ENCODE peak calls at places on chromosomes 7 and 10, in six cellular contexts. J, Q, I, K, U and G are unnamed samples.

GRCh38 chr7:100679927-100680588 is 6.5 kb downstream of the GNB2 start:
- DNase-seq in J (peak), Q (peak), I (no peak), K (no peak), U (peak), G (peak)

GRCh38 chr7:130290745-130291144 is 2.2 kb upstream of the CPA4 start:
- DNase-seq in J (peak), Q (no peak), I (peak), K (peak), U (peak), G (no peak)

GRCh38 chr7:143892527-143893300 is 9.3 kb downstream of the TCAF1 start:
- DNase-seq in J (peak), Q (peak), I (peak), K (peak), U (peak), G (peak)

GRCh38 chr7:127632276-127632910 is 14.5 kb upstream of the PAX4 start:
- DNase-seq in J (peak), Q (no peak), I (peak), K (no peak), U (no peak), G (no peak)

GRCh38 chr7:91289633-91290260 is 25.5 kb downstream of the FZD1 start:
- DNase-seq in J (no peak), Q (no peak), I (no peak), K (no peak), U (no peak), G (peak)

GRCh38 chr10:31618541-31619291 is 299.7 kb downstream of the ZEB1 start:
- DNase-seq in J (peak), Q (no peak), I (peak), K (no peak), U (no peak), G (no peak)

GRCh38 chr7:150404172-150404784 is 25.1 kb downstream of the ZNF775 start:
- DNase-seq in J (no peak), Q (no peak), I (no peak), K (no peak), U (no peak), G (peak)

GRCh38 chr7:99126921-99127553 is 16.9 kb downstream of the SMURF1 start:
- DNase-seq in J (no peak), Q (peak), I (no peak), K (no peak), U (no peak), G (no peak)

GRCh38 chr10:88707429-88708110 is 1.5 kb downstream of the LIPK start:
- DNase-seq in J (peak), Q (no peak), I (peak), K (no peak), U (peak), G (no peak)

GRCh38 chr10:13016413-13016812 is 14.9 kb upstream of the CCDC3 start:
- DNase-seq in J (no peak), Q (peak), I (peak), K (no peak), U (no peak), G (no peak)

GRCh38 chr10:102869290-102870198 is at the start of gene AS3MT:
- DNase-seq in J (no peak), Q (peak), I (peak), K (peak), U (peak), G (no peak)

GRCh38 chr7:82750007-82750406 is 306.4 kb upstream of the CACNA2D1 start:
- DNase-seq in J (no peak), Q (no peak), I (no peak), K (no peak), U (no peak), G (no peak)

GRCh38 chr7:3195160-3195559 is 105.9 kb upstream of the SDK1 start:
- DNase-seq in J (no peak), Q (no peak), I (no peak), K (no peak), U (no peak), G (no peak)

GRCh38 chr7:47775238-47775637 is 173.0 kb downstream of the PKD1L1 start:
- DNase-seq in J (no peak), Q (no peak), I (no peak), K (no peak), U (no peak), G (no peak)

GRCh38 chr10:101950227-101950626 is 105.7 kb downstream of the ARMH3 start:
- DNase-seq in J (no peak), Q (no peak), I (no peak), K (no peak), U (no peak), G (no peak)

GRCh38 chr7:94696981-94697670 is 41.2 kb upstream of the SGCE start:
- DNase-seq in J (peak), Q (no peak), I (peak), K (peak), U (peak), G (no peak)

GRCh38 chr7:68789597-68789996 is 808.7 kb upstream of the AUTS2 start:
- DNase-seq in J (no peak), Q (no peak), I (no peak), K (no peak), U (no peak), G (no peak)

GRCh38 chr10:47314416-47314970 is 7.8 kb upstream of the GDF2 start:
- DNase-seq in J (no peak), Q (no peak), I (no peak), K (no peak), U (no peak), G (no peak)

GRCh38 chr10:3904419-3904975 is 119.5 kb upstream of the KLF6 start:
- DNase-seq in J (no peak), Q (no peak), I (no peak), K (no peak), U (no peak), G (no peak)

GRCh38 chr10:30185916-30186315 is 126.5 kb upstream of the JCAD start:
- DNase-seq in J (peak), Q (no peak), I (peak), K (peak), U (no peak), G (no peak)

GRCh38 chr7:36010656-36011587 is 142.1 kb upstream of the EEPD1 start:
- DNase-seq in J (no peak), Q (no peak), I (no peak), K (no peak), U (no peak), G (no peak)

GRCh38 chr7:22487978-22488642 is 11.9 kb downstream of the STEAP1B start:
- DNase-seq in J (no peak), Q (peak), I (no peak), K (no peak), U (no peak), G (no peak)
- H3K4me3 ChIP-seq in J (no peak), Q (no peak), I (no peak), K (no peak), U (no peak), G (no peak)

GRCh38 chr10:124643281-124644009 is 100.7 kb downstream of the FAM53B start:
- DNase-seq in J (no peak), Q (no peak), I (no peak), K (no peak), U (no peak), G (no peak)
- H3K4me2 ChIP-seq in J (no peak), Q (no peak), I (no peak), K (no peak), U (no peak), G (no peak)

GRCh38 chr10:97852277-97852676 is 2.6 kb downstream of the GOLGA7B start:
- DNase-seq in J (no peak), Q (no peak), I (no peak), K (no peak), U (no peak), G (no peak)
- H3K4me3 ChIP-seq in J (no peak), Q (no peak), I (no peak), K (no peak), U (no peak), G (no peak)

DNA sequence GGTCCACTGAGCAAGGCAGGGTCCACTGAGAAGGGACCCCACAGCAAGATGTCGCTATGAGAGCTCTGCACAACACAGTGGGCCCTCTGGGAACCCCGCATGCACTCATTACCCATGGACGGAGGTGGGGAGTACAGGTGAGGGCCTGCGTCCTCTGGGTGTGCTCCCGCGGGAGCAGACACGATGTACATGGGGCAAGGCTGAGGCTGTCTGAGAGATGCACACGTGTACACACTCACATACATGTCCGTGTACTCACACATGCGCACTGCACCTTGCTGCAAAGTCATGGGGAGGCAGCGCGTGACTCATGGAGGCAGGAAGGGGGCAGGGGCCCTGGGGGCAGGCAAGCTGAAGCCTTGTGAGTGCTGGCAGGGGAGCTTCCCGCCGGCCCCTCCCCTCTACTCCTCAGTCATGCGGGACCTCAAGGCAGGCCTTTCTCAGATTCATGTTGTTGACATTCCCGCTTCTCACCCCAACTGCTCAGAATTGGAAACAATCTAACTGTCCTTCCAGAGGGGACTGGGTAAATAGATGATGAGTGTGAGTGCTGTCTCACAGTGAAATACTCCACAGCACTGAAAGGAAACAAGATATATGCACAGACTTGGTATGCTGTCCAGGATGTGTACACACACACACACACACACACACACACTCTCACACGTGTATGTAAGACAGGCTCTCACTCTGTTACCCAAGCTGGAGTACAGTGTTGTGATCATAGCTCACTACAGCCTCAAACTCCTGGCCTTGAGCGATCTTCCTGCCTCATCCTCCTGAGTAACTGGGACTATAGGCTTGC is 40.0 kb downstream of the GOLGA7B start:
- DNase-seq in J (peak), Q (peak), I (peak), K (peak), U (peak), G (no peak)
- H3K4me2 ChIP-seq in J (no peak), Q (peak), I (peak), K (peak), U (peak), G (no peak)

GRCh38 chr7:26291699-26292538 is at the start of gene SNX10:
- DNase-seq in J (no peak), Q (peak), I (peak), K (peak), U (peak), G (peak)

GRCh38 chr7:26293569-26294308 is 2.1 kb downstream of the SNX10 start:
- DNase-seq in J (no peak), Q (no peak), I (no peak), K (no peak), U (no peak), G (peak)

GRCh38 chr7:26292768-26293560 is 1.3 kb downstream of the SNX10 start:
- DNase-seq in J (no peak), Q (peak), I (no peak), K (peak), U (no peak), G (no peak)

GRCh38 chr7:26295015-26295414 is 3.4 kb downstream of the SNX10 start:
- DNase-seq in J (no peak), Q (no peak), I (no peak), K (no peak), U (no peak), G (no peak)

GRCh38 chr7:26291251-26291650 is 411 bp upstream of the SNX10 start:
- DNase-seq in J (no peak), Q (no peak), I (no peak), K (no peak), U (no peak), G (no peak)
- H3K4me3 ChIP-seq in J (peak), Q (peak), I (peak), K (peak), U (peak), G (peak)

DNA sequence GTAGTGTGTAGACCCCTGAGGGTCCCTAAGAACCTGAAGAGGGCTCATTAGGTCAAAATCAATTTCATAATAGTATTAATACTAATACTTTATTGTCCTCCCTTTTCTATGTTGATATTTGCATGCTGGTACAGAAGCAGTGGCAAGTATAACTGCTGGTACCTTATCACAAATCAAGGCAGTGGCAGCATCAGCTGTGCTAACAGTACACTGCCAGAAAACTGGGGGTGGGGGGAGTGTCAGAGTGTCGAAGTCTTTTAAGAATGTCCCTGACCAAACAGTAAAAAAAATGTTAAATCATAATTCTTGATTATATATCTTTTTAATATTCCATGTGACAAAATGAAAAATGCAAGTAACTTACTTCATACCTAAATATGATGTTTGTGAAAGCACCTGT is 716.9 kb downstream of the MAGI2 start:
- DNase-seq in J (no peak), Q (no peak), I (no peak), K (no peak), U (no peak), G (no peak)
- H3K4me2 ChIP-seq in J (no peak), Q (no peak), I (no peak), K (no peak), U (no peak), G (no peak)